ENCODE peak calls at places on chromosomes 6 and 20, in nine cellular contexts. R is cardiac muscle cell, N is coronary artery, B is adrenal gland, T is left ventricle myocardium inferior, Z is psoas muscle, D is fibroblast of pulmonary artery, F is foreskin fibroblast, P is AG09309. L is an unnamed sample.

GRCh38 chr6:33786736-33787135 is 2.2 kb downstream of the LEMD2 start:
- DNase-seq in R (no peak), N (no peak), B (no peak), T (no peak), Z (no peak), D (no peak), F (no peak), P (no peak), L (no peak)

GRCh38 chr20:1310506-1311190 is 18.3 kb downstream of the SDCBP2 start:
- DNase-seq in R (no peak), N (no peak), B (no peak), T (no peak), Z (no peak), D (no peak), F (no peak), P (no peak), L (no peak)

GRCh38 chr6:106736502-106736901 is 107.1 kb downstream of the QRSL1 start:
- DNase-seq in R (no peak), N (no peak), B (no peak), T (no peak), Z (no peak), D (no peak), F (no peak), P (no peak), L (no peak)

GRCh38 chr20:36792422-36792821 is 18.9 kb upstream of the DSN1 start:
- DNase-seq in R (peak), N (no peak), B (no peak), T (no peak), Z (no peak), D (peak), F (peak), P (peak), L (no peak)

GRCh38 chr6:117264487-117265424 is 602 bp upstream of the VGLL2 start:
- DNase-seq in R (peak), N (no peak), B (no peak), T (no peak), Z (no peak), D (peak), F (peak), P (no peak), L (no peak)

GRCh38 chr6:39128106-39128505 is 13.1 kb upstream of the SAYSD1 start:
- DNase-seq in R (peak), N (no peak), B (no peak), T (no peak), Z (no peak), D (peak), F (peak), P (no peak), L (no peak)

GRCh38 chr6:72316675-72317380 is 305.0 kb upstream of the KCNQ5 start:
- DNase-seq in R (no peak), N (peak), B (no peak), T (no peak), Z (peak), D (no peak), F (no peak), P (no peak), L (no peak)

GRCh38 chr6:97215157-97215769 is 67.8 kb downstream of the MMS22L start:
- DNase-seq in R (peak), N (no peak), B (peak), T (no peak), Z (no peak), D (peak), F (peak), P (peak), L (no peak)

GRCh38 chr20:3235661-3236324 is 3.2 kb downstream of the SLC4A11 start:
- DNase-seq in R (no peak), N (no peak), B (no peak), T (no peak), Z (no peak), D (peak), F (peak), P (no peak), L (no peak)

GRCh38 chr6:16769986-16770376 is 8.7 kb upstream of the ATXN1 start:
- DNase-seq in R (peak), N (no peak), B (no peak), T (no peak), Z (no peak), D (peak), F (peak), P (peak), L (no peak)

GRCh38 chr6:157453978-157454377 is 73.0 kb downstream of the ZDHHC14 start:
- DNase-seq in R (no peak), N (no peak), B (no peak), T (no peak), Z (no peak), D (no peak), F (no peak), P (no peak), L (no peak)

GRCh38 chr6:154276810-154277577 is 79.6 kb downstream of the IPCEF1 start:
- DNase-seq in R (peak), N (no peak), B (no peak), T (no peak), Z (no peak), D (peak), F (peak), P (no peak), L (no peak)

GRCh38 chr6:32837651-32838113 is 857 bp downstream of the TAP2 start:
- DNase-seq in R (peak), N (no peak), B (no peak), T (no peak), Z (no peak), D (no peak), F (peak), P (no peak), L (no peak)

GRCh38 chr20:4681971-4682370 is 39.7 kb upstream of the PRND start:
- DNase-seq in R (peak), N (no peak), B (no peak), T (no peak), Z (no peak), D (peak), F (peak), P (no peak), L (no peak)
- TF ChIP-seq CTCF in R (no peak), N (no peak), B (no peak), T (no peak), Z (no peak), D (no peak), F (no peak), P (no peak), L (no peak)

GRCh38 chr20:16314722-16315121 is 258.5 kb downstream of the KIF16B start:
- DNase-seq in R (no peak), N (no peak), B (no peak), T (no peak), Z (no peak), D (no peak), F (no peak), P (no peak), L (no peak)
- H3K4me3 ChIP-seq in R (no peak), N (no peak), B (no peak), T (no peak), Z (no peak), D (no peak), F (no peak), P (no peak), L (no peak)

DNA sequence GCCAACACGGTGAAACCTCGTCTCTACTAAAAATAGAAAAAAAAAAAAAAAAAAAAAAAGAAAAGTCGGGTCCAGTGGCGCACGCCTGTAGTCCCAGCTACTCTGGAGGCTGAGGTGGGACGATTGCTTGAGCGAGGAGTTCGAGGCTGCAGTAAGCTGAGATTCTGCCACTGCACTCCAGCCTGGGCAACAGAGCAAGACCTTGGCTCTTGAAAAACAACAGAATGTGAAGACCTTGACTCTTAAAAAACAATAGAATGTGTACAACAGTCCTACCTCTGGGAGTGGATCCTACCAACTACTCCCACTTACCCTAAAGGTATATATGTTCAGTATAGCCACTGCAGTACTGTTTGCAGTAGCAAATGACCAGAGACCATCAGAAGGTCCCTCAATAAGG is 15.1 kb downstream of the KIF3B start:
- DNase-seq in R (no peak), N (no peak), B (no peak), T (no peak), Z (no peak), D (no peak), F (no peak), P (no peak), L (no peak)
- TF ChIP-seq CTCF in R (no peak), N (no peak), B (no peak), T (no peak), Z (no peak), D (no peak), F (no peak), P (no peak), L (no peak)

GRCh38 chr20:21704408-21705385 is 767 bp upstream of the PAX1 start:
- DNase-seq in R (no peak), N (no peak), B (no peak), T (no peak), Z (no peak), D (no peak), F (no peak), P (no peak), L (no peak)

GRCh38 chr20:21701171-21701876 is 4.1 kb upstream of the PAX1 start:
- DNase-seq in R (no peak), N (no peak), B (no peak), T (no peak), Z (no peak), D (no peak), F (no peak), P (no peak), L (no peak)

GRCh38 chr20:21703740-21704407 is 1.6 kb upstream of the PAX1 start:
- DNase-seq in R (no peak), N (no peak), B (no peak), T (no peak), Z (no peak), D (no peak), F (no peak), P (no peak), L (no peak)

GRCh38 chr20:21702001-21702400 is 3.5 kb upstream of the PAX1 start:
- DNase-seq in R (no peak), N (no peak), B (no peak), T (no peak), Z (no peak), D (no peak), F (no peak), P (no peak), L (no peak)

DNA sequence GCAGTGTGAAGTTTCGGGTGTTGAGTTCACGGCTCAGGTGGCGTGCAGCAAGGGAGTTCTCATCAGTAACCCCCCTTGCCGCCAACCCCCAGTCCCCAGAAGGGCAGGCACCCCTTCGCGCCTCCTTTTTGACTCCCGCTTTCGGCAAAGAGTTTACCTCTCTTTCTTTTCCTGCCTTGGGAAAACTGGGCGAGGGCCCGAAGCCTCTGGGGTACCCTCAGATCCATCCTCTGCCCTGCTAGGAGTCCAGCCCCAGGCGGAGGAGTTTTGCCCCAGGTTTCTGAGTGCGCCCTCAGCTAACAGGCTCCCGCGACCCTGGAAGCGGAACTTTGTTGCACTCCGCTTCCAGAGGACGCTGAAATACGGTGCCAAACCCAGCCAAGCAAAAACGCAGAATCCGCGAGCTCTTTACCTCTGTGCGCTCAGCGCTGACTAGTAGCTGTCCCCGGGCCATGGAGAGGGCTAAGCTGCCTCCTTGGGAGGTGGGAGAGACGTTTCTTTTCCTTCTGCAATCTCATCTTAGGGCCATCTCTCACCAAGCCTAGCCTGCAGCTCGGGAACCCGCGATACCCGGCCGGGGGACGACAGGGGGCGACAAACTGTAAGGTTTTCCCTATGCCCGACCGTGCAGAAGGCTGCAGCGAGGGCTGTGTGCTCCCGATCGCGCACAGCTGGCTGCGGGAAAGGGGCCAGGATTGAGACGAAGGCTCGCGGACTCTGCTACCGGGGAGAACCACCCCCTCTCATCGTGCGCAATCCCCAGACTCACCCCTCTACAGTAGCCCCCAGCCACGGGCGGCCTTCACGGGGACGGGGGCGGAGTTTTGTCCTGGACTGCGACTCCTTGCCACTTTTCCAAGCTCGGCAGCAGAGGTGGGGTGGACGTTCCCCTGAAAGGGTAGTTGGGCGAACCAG is 2.7 kb upstream of the PAX1 start:
- DNase-seq in R (peak), N (no peak), B (peak), T (peak), Z (peak), D (peak), F (no peak), P (peak), L (no peak)
- H3K4me3 ChIP-seq in R (peak), N (peak), B (no peak), T (peak), Z (peak), D (no peak), F (no peak), P (peak), L (no peak)

GRCh38 chr6:52663935-52664184 is 7.1 kb upstream of the TMEM14A start:
- DNase-seq in R (no peak), N (no peak), B (no peak), T (no peak), Z (no peak), D (no peak), F (no peak), P (no peak), L (no peak)
- TF ChIP-seq CTCF in R (no peak), N (peak), B (no peak), T (peak), Z (no peak), D (no peak), F (no peak), P (no peak), L (no peak)

DNA sequence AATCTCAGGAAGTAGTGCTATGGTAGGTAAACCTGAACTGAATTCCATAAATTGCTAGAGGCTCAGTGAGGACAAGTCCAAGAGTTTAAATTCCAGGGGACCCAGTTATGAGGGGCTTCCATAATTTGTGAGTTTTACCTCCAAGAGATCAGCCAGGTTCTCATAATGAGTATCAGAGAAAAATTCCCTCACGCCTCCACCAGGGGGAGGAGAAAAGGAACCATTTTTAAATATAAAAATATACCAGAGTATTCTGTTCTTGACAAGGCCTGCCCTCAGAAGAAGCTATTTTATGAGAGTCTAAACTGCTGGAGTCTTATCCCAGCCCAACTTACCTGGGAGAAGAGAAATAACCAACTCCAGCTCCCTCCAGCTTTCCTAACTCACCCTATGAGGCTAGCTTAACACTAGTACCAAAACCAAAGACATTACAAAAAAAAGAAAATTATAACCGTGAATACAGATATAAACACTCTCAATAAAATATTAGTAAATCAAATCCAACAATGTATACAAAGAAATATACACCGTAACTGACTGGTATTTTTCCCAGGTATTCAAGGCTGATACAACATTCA is 158.7 kb downstream of the TFAP2A start:
- DNase-seq in R (no peak), N (no peak), B (peak), T (no peak), Z (no peak), D (no peak), F (peak), P (no peak), L (no peak)
- H3K4me3 ChIP-seq in R (no peak), N (no peak), B (no peak), T (no peak), Z (no peak), D (no peak), F (no peak), P (no peak), L (no peak)

DNA sequence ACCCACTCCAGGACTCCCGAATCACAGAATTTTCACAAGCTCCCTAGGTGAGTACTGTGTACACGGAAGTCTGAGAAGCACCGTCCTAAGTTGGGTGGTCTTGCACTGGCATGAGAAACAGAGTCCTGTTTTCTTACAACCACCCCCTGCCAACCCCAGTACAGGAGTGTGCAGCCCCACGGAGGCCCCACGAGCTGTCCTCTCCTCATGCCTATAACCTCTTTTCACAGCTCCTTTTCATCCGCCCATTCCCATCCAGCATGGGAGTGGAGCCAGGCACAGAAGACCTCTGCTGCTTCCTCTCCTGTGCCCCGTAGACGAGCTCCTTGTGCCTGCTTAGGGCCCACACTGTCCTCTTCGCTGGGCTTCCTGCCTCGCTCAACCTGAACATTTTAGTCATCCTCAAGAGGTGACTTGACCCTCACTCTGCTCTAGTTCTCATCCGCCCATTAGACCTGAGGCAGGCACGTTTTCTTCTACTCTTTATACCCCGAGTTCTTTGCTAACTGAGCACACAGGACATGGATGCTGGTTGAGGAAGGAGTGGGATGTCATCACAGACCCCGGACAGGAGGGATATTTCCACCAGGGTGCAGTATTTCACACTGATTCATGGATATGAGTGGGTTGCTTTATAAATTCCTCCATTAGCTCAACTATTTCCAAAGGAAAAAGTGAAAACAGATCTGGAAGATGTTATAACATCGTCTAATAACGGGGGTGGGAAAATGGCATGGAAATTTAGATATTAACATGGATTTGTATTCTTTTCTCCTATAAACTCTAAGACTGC is 160.5 kb downstream of the TTLL2 start:
- DNase-seq in R (peak), N (no peak), B (peak), T (no peak), Z (no peak), D (peak), F (no peak), P (no peak), L (no peak)
- TF ChIP-seq CTCF in R (peak), N (peak), B (peak), T (peak), Z (peak), D (peak), F (no peak), P (no peak), L (no peak)